ENCODE peak calls at places on chromosomes 2 and 18, in five cellular contexts. A is IMR-90, R is nephron progenitor cell, T is neural crest cell, V is stomach. U is an unnamed sample.

GRCh38 chr2:62569907-62570793 is 64.2 kb upstream of the TMEM17 start:
- DNase-seq in A (no peak), R (peak; percentile 23), T (no peak), V (no peak), U (no peak)

GRCh38 chr2:232908695-232909094 is 38.6 kb downstream of the SNORC start:
- DNase-seq in A (no peak), R (no peak), T (no peak), V (no peak), U (no peak)

GRCh38 chr2:230990899-230991150 is 5.1 kb upstream of the SPATA3 start:
- DNase-seq in A (no peak), R (no peak), T (no peak), V (no peak), U (no peak)

GRCh38 chr2:15313657-15314056 is 247.5 kb downstream of the NBAS start:
- DNase-seq in A (peak; percentile 71), R (no peak), T (no peak), V (no peak), U (peak; percentile 4)

GRCh38 chr2:46196871-46197462 is 100.2 kb upstream of the EPAS1 start:
- DNase-seq in A (no peak), R (no peak), T (no peak), V (no peak), U (no peak)

GRCh38 chr2:19351914-19352697 is 6.3 kb downstream of the OSR1 start:
- DNase-seq in A (no peak), R (peak; percentile 43), T (no peak), V (no peak), U (no peak)

GRCh38 chr2:222450021-222450420 is 25.7 kb downstream of the SGPP2 start:
- DNase-seq in A (no peak), R (no peak), T (no peak), V (no peak), U (no peak)

GRCh38 chr2:196702641-196703040 is 63.1 kb downstream of the CCDC150 start:
- DNase-seq in A (no peak), R (no peak), T (no peak), V (no peak), U (peak; percentile 87)

GRCh38 chr18:23178661-23179081 is 43.4 kb downstream of the CABLES1 start:
- DNase-seq in A (no peak), R (no peak), T (no peak), V (peak; percentile 67), U (no peak)

GRCh38 chr2:134131681-134132486 is 122.0 kb upstream of the MGAT5 start:
- DNase-seq in A (no peak), R (no peak), T (no peak), V (no peak), U (no peak)

GRCh38 chr2:11551569-11552259 is 17.9 kb downstream of the GREB1 start:
- DNase-seq in A (no peak), R (no peak), T (no peak), V (no peak), U (no peak)

GRCh38 chr2:173187911-173188788 is 112.5 kb downstream of the MAP3K20 start:
- DNase-seq in A (peak; percentile 82), R (no peak), T (no peak), V (no peak), U (peak; percentile 58)

GRCh38 chr18:12287684-12288405 is 20.2 kb upstream of the TUBB6 start:
- DNase-seq in A (peak; percentile 95), R (peak; percentile 67), T (no peak), V (peak; percentile 73), U (peak; percentile 96)

GRCh38 chr2:46601328-46601963 is 122.1 kb downstream of the TMEM247 start:
- DNase-seq in A (peak; percentile 10), R (no peak), T (no peak), V (no peak), U (no peak)

GRCh38 chr2:69387770-69388481 is 899 bp upstream of the GFPT1 start:
- DNase-seq in A (no peak), R (no peak), T (no peak), V (no peak), U (no peak)

GRCh38 chr2:109396338-109397180 is 217.2 kb downstream of the SEPTIN10 start:
- DNase-seq in A (no peak), R (no peak), T (no peak), V (no peak), U (no peak)

GRCh38 chr18:62538881-62539280 is 16.1 kb downstream of the ZCCHC2 start:
- DNase-seq in A (no peak), R (no peak), T (no peak), V (no peak), U (no peak)

GRCh38 chr2:224121406-224122067 is 82.5 kb upstream of the SERPINE2 start:
- DNase-seq in A (no peak), R (no peak), T (no peak), V (no peak), U (no peak)

GRCh38 chr2:203225423-203226039 is 13.3 kb upstream of the CYP20A1 start:
- DNase-seq in A (peak; percentile 21), R (peak; percentile 30), T (no peak), V (no peak), U (peak; percentile 5)

GRCh38 chr2:68466361-68466777 is 725 bp downstream of the FBXO48 start:
- DNase-seq in A (peak; percentile 78), R (no peak), T (no peak), V (no peak), U (peak; percentile 64)

GRCh38 chr2:75007061-75007460 is 48.6 kb downstream of the POLE4 start:
- DNase-seq in A (peak; percentile 12), R (no peak), T (no peak), V (no peak), U (no peak)

GRCh38 chr2:46350030-46350699 is 53.0 kb downstream of the EPAS1 start:
- DNase-seq in A (no peak), R (no peak), T (no peak), V (no peak), U (no peak)

GRCh38 chr2:166090346-166090745 is 37.5 kb downstream of the SCN1A start:
- DNase-seq in A (peak; percentile 48), R (no peak), T (no peak), V (no peak), U (no peak)

GRCh38 chr2:763766-764525 is 86.7 kb upstream of the TMEM18 start:
- DNase-seq in A (no peak), R (no peak), T (no peak), V (no peak), U (peak; percentile 10)

GRCh38 chr2:21072477-21073242 is 28.8 kb upstream of the APOB start:
- DNase-seq in A (no peak), R (no peak), T (no peak), V (no peak), U (no peak)
- TF ChIP-seq CTCF in A (no peak), R (no peak), T (no peak), V (no peak), U (no peak)

GRCh38 chr2:177676636-177677035 is 284.1 kb downstream of the AGPS start:
- DNase-seq in A (no peak), R (no peak), T (no peak), V (no peak), U (no peak)

GRCh38 chr2:177671662-177672061 is 279.1 kb downstream of the AGPS start:
- DNase-seq in A (no peak), R (no peak), T (no peak), V (no peak), U (no peak)

GRCh38 chr2:177675256-177676220 is 283.0 kb downstream of the AGPS start:
- DNase-seq in A (no peak), R (peak; percentile 64), T (no peak), V (no peak), U (no peak)

GRCh38 chr2:177670791-177671528 is 278.4 kb downstream of the AGPS start:
- DNase-seq in A (no peak), R (no peak), T (no peak), V (no peak), U (no peak)

DNA sequence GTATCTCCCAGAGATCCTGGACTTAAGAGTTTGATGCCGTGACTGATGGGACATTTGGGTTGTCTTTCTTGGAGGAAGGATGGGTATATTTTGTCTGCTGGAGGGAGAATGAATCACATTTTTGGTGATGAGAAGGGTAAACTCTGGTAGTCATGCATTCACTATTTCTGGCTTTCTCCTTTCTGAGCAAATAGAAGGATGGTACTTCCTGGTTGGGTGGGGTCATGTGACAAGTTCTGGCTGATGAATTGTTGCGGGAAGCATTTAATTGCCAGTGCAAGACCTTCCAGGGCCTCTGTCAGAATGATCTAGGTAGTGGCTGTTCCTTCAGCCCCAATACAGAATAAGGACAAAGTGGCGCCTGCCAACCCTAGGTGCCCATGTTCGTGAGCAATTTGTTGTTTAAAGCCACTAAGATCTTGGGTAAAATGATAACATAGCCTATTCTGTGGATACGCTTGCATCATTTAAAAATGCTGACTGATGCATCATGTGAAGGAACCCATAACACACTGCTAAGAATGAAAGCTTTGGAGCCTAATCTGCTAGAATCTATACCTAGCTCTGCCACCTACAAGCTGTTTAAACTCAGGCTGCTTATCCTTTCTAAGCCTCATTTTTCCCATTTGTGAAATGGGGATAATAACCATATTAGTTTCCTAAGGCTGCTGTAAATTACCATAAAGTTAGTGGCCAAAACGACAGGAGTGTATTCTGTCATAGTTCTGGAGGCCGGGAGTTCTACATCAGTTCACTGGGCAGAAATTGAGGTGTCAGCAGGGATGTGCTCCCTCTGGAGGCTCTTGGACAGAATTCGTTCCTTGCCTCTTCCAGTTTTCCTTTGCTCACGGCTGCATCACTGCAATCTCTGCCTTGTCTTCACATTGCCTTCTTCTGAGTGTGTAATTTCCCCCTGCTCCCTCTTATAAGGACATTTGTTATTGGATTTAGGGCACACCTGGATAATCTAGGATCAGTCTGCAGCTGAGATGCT is 281.3 kb downstream of the AGPS start:
- DNase-seq in A (no peak), R (no peak), T (no peak), V (no peak), U (no peak)
- TF ChIP-seq CTCF in A (no peak), R (no peak), T (peak; percentile 23), V (no peak), U (peak; percentile 31)

DNA sequence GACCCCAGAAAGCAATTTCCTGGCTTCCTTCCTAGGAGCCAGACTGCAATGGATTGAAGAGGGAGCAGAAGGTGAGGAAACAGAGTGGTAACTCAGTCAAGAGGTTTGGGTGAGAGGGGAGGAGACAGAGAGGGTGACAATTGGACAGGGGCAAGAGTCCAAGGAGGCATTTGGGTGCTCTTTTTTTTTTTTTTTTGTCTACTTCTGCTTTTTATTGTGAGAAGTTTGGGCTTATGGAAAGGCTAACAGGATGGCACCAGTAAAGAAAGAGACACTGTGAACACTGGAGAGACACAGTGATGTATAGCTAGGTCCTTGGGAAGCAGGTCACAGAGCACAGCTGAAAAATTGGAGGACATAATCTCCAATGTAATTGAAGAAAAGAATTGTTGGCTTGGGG is 25.0 kb downstream of the CYBRD1 start:
- DNase-seq in A (no peak), R (no peak), T (no peak), V (no peak), U (no peak)
- TF ChIP-seq CTCF in A (no peak), R (no peak), T (no peak), V (no peak), U (no peak)

DNA sequence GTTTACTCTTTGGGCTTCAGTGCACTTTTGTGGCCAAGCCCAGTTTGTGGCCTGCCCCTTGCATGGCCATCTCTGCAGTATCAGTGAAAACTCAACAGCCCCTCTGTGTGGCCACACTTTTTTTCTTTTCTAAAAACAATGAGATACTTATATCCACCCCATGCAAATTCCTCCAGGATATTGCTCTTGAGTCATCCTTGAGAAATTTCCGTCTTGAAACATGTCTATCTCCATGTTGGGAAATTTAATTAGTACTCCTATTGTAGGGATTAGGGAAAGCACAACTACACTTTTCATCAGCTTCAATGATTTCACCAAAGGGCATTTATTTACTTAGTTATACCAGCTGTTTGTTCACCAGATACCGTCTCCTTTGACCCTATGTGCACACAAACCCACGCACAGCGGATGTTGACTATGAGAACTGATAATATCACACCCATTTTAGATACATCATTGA is 993.1 kb downstream of the TSN start:
- DNase-seq in A (no peak), R (no peak), T (no peak), V (no peak), U (no peak)
- TF ChIP-seq CTCF in A (no peak), R (no peak), T (no peak), V (no peak), U (no peak)